ENCODE peak calls at places on chromosomes 3 and 15, in six cellular contexts. One of them, this sample, is unnamed.

GRCh38 chr15:53880353-53880752 is 97.9 kb upstream of the UNC13C start:
- DNase-seq in NCI-H2107: no peak
- DNase-seq in NCI-H1417: no peak
- DNase-seq in CD8-positive, alpha-beta memory T cell: no peak
- DNase-seq in lower leg skin: no peak
- DNase-seq in type B pancreatic cell: no peak
- DNase-seq in this sample: no peak

GRCh38 chr3:128424508-128425069 is 42.1 kb downstream of the DNAJB8 start:
- DNase-seq in NCI-H2107: no peak
- DNase-seq in NCI-H1417: no peak
- DNase-seq in CD8-positive, alpha-beta memory T cell: no peak
- DNase-seq in lower leg skin: no peak
- DNase-seq in type B pancreatic cell: no peak
- DNase-seq in this sample: no peak

GRCh38 chr3:156258301-156258700 is 137.9 kb downstream of the KCNAB1 start:
- DNase-seq in NCI-H2107: no peak
- DNase-seq in NCI-H1417: no peak
- DNase-seq in CD8-positive, alpha-beta memory T cell: no peak
- DNase-seq in lower leg skin: no peak
- DNase-seq in type B pancreatic cell: no peak
- DNase-seq in this sample: no peak

GRCh38 chr3:132183811-132184210 is 133.4 kb upstream of the ACP3 start:
- DNase-seq in NCI-H2107: no peak
- DNase-seq in NCI-H1417: peak
- DNase-seq in CD8-positive, alpha-beta memory T cell: no peak
- DNase-seq in lower leg skin: no peak
- DNase-seq in type B pancreatic cell: no peak
- DNase-seq in this sample: no peak

GRCh38 chr3:64667138-64667537 is 20.7 kb downstream of the ADAMTS9 start:
- DNase-seq in NCI-H2107: no peak
- DNase-seq in NCI-H1417: no peak
- DNase-seq in CD8-positive, alpha-beta memory T cell: no peak
- DNase-seq in lower leg skin: no peak
- DNase-seq in type B pancreatic cell: no peak
- DNase-seq in this sample: no peak

GRCh38 chr15:88894348-88894818 is 961 bp downstream of the HAPLN3 start:
- DNase-seq in NCI-H2107: no peak
- DNase-seq in NCI-H1417: peak
- DNase-seq in CD8-positive, alpha-beta memory T cell: peak
- DNase-seq in lower leg skin: no peak
- DNase-seq in type B pancreatic cell: peak
- DNase-seq in this sample: peak

GRCh38 chr15:89576417-89576773 is 1.1 kb downstream of the TICRR start:
- DNase-seq in NCI-H2107: no peak
- DNase-seq in NCI-H1417: no peak
- DNase-seq in CD8-positive, alpha-beta memory T cell: no peak
- DNase-seq in lower leg skin: no peak
- DNase-seq in type B pancreatic cell: no peak
- DNase-seq in this sample: no peak

GRCh38 chr15:82548700-82549099 is 8.4 kb upstream of the RPS17 start:
- DNase-seq in NCI-H2107: no peak
- DNase-seq in NCI-H1417: no peak
- DNase-seq in CD8-positive, alpha-beta memory T cell: peak
- DNase-seq in lower leg skin: no peak
- DNase-seq in type B pancreatic cell: no peak
- DNase-seq in this sample: no peak

GRCh38 chr3:144638009-144638408 is 666.4 kb downstream of the DIPK2A start:
- DNase-seq in NCI-H2107: no peak
- DNase-seq in NCI-H1417: no peak
- DNase-seq in CD8-positive, alpha-beta memory T cell: no peak
- DNase-seq in lower leg skin: no peak
- DNase-seq in type B pancreatic cell: no peak
- DNase-seq in this sample: no peak

GRCh38 chr15:57747206-57747605 is 40.7 kb downstream of the POLR2M start:
- DNase-seq in NCI-H2107: peak
- DNase-seq in NCI-H1417: peak
- DNase-seq in CD8-positive, alpha-beta memory T cell: no peak
- DNase-seq in lower leg skin: no peak
- DNase-seq in type B pancreatic cell: no peak
- DNase-seq in this sample: peak

GRCh38 chr3:100753846-100754245 is 44.6 kb downstream of the TFG start:
- DNase-seq in NCI-H2107: no peak
- DNase-seq in NCI-H1417: no peak
- DNase-seq in CD8-positive, alpha-beta memory T cell: no peak
- DNase-seq in lower leg skin: no peak
- DNase-seq in type B pancreatic cell: no peak
- DNase-seq in this sample: no peak

GRCh38 chr3:179428876-179429548 is 22.3 kb downstream of the GNB4 start:
- DNase-seq in NCI-H2107: no peak
- DNase-seq in NCI-H1417: no peak
- DNase-seq in CD8-positive, alpha-beta memory T cell: no peak
- DNase-seq in lower leg skin: no peak
- DNase-seq in type B pancreatic cell: no peak
- DNase-seq in this sample: no peak

GRCh38 chr15:79092382-79092781 is 1.8 kb upstream of the RASGRF1 start:
- DNase-seq in NCI-H2107: no peak
- DNase-seq in NCI-H1417: no peak
- DNase-seq in CD8-positive, alpha-beta memory T cell: no peak
- DNase-seq in lower leg skin: no peak
- DNase-seq in type B pancreatic cell: peak
- DNase-seq in this sample: no peak

GRCh38 chr3:150673966-150674365 is 29.8 kb downstream of the ERICH6 start:
- DNase-seq in NCI-H2107: no peak
- DNase-seq in NCI-H1417: no peak
- DNase-seq in CD8-positive, alpha-beta memory T cell: no peak
- DNase-seq in lower leg skin: no peak
- DNase-seq in type B pancreatic cell: no peak
- DNase-seq in this sample: no peak

GRCh38 chr3:53161345-53161819 is 373 bp downstream of the PRKCD start:
- DNase-seq in NCI-H2107: no peak
- DNase-seq in NCI-H1417: peak
- DNase-seq in CD8-positive, alpha-beta memory T cell: no peak
- DNase-seq in lower leg skin: no peak
- DNase-seq in type B pancreatic cell: no peak
- DNase-seq in this sample: no peak

GRCh38 chr3:159252772-159253384 is 451.0 kb downstream of the MFSD1 start:
- DNase-seq in NCI-H2107: no peak
- DNase-seq in NCI-H1417: peak
- DNase-seq in CD8-positive, alpha-beta memory T cell: no peak
- DNase-seq in lower leg skin: no peak
- DNase-seq in type B pancreatic cell: no peak
- DNase-seq in this sample: no peak

GRCh38 chr15:93030430-93031102 is 58.4 kb downstream of the RGMA start:
- DNase-seq in NCI-H2107: no peak
- DNase-seq in NCI-H1417: peak
- DNase-seq in CD8-positive, alpha-beta memory T cell: peak
- DNase-seq in lower leg skin: peak
- DNase-seq in type B pancreatic cell: peak
- DNase-seq in this sample: peak

GRCh38 chr15:78635346-78635745 is 5.7 kb downstream of the CHRNB4 start:
- DNase-seq in NCI-H2107: no peak
- DNase-seq in NCI-H1417: no peak
- DNase-seq in CD8-positive, alpha-beta memory T cell: no peak
- DNase-seq in lower leg skin: no peak
- DNase-seq in type B pancreatic cell: no peak
- DNase-seq in this sample: no peak

GRCh38 chr15:90647326-90647725 is 69.8 kb upstream of the BLM start:
- DNase-seq in NCI-H2107: no peak
- DNase-seq in NCI-H1417: peak
- DNase-seq in CD8-positive, alpha-beta memory T cell: no peak
- DNase-seq in lower leg skin: no peak
- DNase-seq in type B pancreatic cell: no peak
- DNase-seq in this sample: no peak

GRCh38 chr3:138875754-138876664 is 41.3 kb upstream of the PIK3CB start:
- DNase-seq in NCI-H2107: no peak
- DNase-seq in NCI-H1417: no peak
- DNase-seq in CD8-positive, alpha-beta memory T cell: no peak
- DNase-seq in lower leg skin: no peak
- DNase-seq in type B pancreatic cell: no peak
- DNase-seq in this sample: no peak

GRCh38 chr15:39417766-39418165 is 163.1 kb upstream of the THBS1 start:
- DNase-seq in NCI-H2107: no peak
- DNase-seq in NCI-H1417: no peak
- DNase-seq in CD8-positive, alpha-beta memory T cell: no peak
- DNase-seq in lower leg skin: no peak
- DNase-seq in type B pancreatic cell: no peak
- DNase-seq in this sample: no peak

GRCh38 chr3:60917136-60917535 is 334.1 kb downstream of the FHIT start:
- DNase-seq in NCI-H2107: no peak
- DNase-seq in NCI-H1417: peak
- DNase-seq in CD8-positive, alpha-beta memory T cell: no peak
- DNase-seq in lower leg skin: no peak
- DNase-seq in type B pancreatic cell: no peak
- DNase-seq in this sample: no peak

GRCh38 chr15:88738796-88739195 is 64.4 kb upstream of the ACAN start:
- DNase-seq in NCI-H2107: no peak
- DNase-seq in NCI-H1417: no peak
- DNase-seq in CD8-positive, alpha-beta memory T cell: no peak
- DNase-seq in lower leg skin: no peak
- DNase-seq in type B pancreatic cell: no peak
- DNase-seq in this sample: no peak

GRCh38 chr15:68408526-68408925 is 23.4 kb downstream of the ITGA11 start:
- DNase-seq in NCI-H2107: no peak
- DNase-seq in NCI-H1417: no peak
- DNase-seq in CD8-positive, alpha-beta memory T cell: no peak
- DNase-seq in lower leg skin: no peak
- DNase-seq in type B pancreatic cell: peak
- DNase-seq in this sample: no peak

GRCh38 chr15:59801649-59802048 is 112.5 kb upstream of the BNIP2 start:
- DNase-seq in NCI-H2107: no peak
- DNase-seq in NCI-H1417: no peak
- DNase-seq in CD8-positive, alpha-beta memory T cell: no peak
- DNase-seq in lower leg skin: no peak
- DNase-seq in type B pancreatic cell: no peak
- DNase-seq in this sample: no peak

GRCh38 chr15:51484781-51485180 is 137.8 kb downstream of the DMXL2 start:
- DNase-seq in NCI-H2107: no peak
- DNase-seq in NCI-H1417: no peak
- DNase-seq in CD8-positive, alpha-beta memory T cell: no peak
- DNase-seq in lower leg skin: no peak
- DNase-seq in type B pancreatic cell: no peak
- DNase-seq in this sample: no peak

GRCh38 chr3:194779729-194780224 is 94.1 kb downstream of the FAM43A start:
- DNase-seq in NCI-H2107: no peak
- DNase-seq in NCI-H1417: no peak
- DNase-seq in CD8-positive, alpha-beta memory T cell: no peak
- DNase-seq in lower leg skin: no peak
- DNase-seq in type B pancreatic cell: no peak
- DNase-seq in this sample: no peak

GRCh38 chr15:72229076-72229946 is 1.7 kb downstream of the PKM start:
- DNase-seq in NCI-H2107: no peak
- DNase-seq in NCI-H1417: peak
- DNase-seq in CD8-positive, alpha-beta memory T cell: peak
- DNase-seq in lower leg skin: no peak
- DNase-seq in type B pancreatic cell: no peak
- DNase-seq in this sample: peak

GRCh38 chr3:81195483-81195882 is 566.0 kb downstream of the GBE1 start:
- DNase-seq in NCI-H2107: no peak
- DNase-seq in NCI-H1417: no peak
- DNase-seq in CD8-positive, alpha-beta memory T cell: no peak
- DNase-seq in lower leg skin: no peak
- DNase-seq in type B pancreatic cell: no peak
- DNase-seq in this sample: no peak

GRCh38 chr15:56076651-56077050 is 83.2 kb upstream of the NEDD4 start:
- DNase-seq in NCI-H2107: no peak
- DNase-seq in NCI-H1417: no peak
- DNase-seq in CD8-positive, alpha-beta memory T cell: no peak
- DNase-seq in lower leg skin: no peak
- DNase-seq in type B pancreatic cell: no peak
- DNase-seq in this sample: no peak